ENCODE peak calls at places on chromosomes 12 and 14, in nine cellular contexts. J is DND-41, X is GM23248, R is PC-3, D is hepatocyte, O is GM12878, K is HepG2, H is astrocyte, Z is fibroblast of lung. B is an unnamed sample.
A peak's percentile ranks its signal among the peaks of the same experiment; 100 is the strongest.

GRCh38 chr12:115233891-115234543 is 550.0 kb upstream of the TBX3 start:
- DNase-seq in J (no peak), O (no peak), H (no peak), K (no peak), D (no peak), X (no peak), Z (no peak), R (no peak), B (no peak)

GRCh38 chr14:101557811-101558738 is 3.2 kb upstream of the DIO3 start:
- DNase-seq in J (no peak), O (no peak), X (peak; percentile 23), Z (peak; percentile 36), R (peak; percentile 41), H (no peak), D (peak; percentile 54), K (peak; percentile 8), B (no peak)

GRCh38 chr14:105275267-105275946 is 25.4 kb downstream of the BRF1 start:
- DNase-seq in H (peak; percentile 10), Z (peak; percentile 66), K (no peak), X (peak; percentile 69), O (no peak), R (no peak), D (no peak), J (no peak), B (no peak)

GRCh38 chr12:14824012-14824634 is 10.1 kb upstream of the SMCO3 start:
- DNase-seq in Z (peak; percentile 17), H (no peak), X (peak; percentile 45), R (no peak), D (no peak), J (no peak), O (no peak), K (no peak), B (no peak)

GRCh38 chr14:23514009-23514962 is 37.3 kb downstream of the ZFHX2 start:
- DNase-seq in D (no peak), Z (no peak), H (no peak), X (no peak), R (no peak), J (no peak), K (no peak), O (no peak), B (no peak)

GRCh38 chr12:104720346-104721064 is 237.6 kb downstream of the SLC41A2 start:
- DNase-seq in O (no peak), D (no peak), R (no peak), J (peak; percentile 84), Z (peak; percentile 68), H (peak; percentile 79), K (no peak), X (peak; percentile 59), B (peak; percentile 44)

GRCh38 chr12:63940295-63940997 is 95.9 kb downstream of the SRGAP1 start:
- DNase-seq in O (no peak), R (no peak), H (no peak), Z (no peak), K (no peak), X (no peak), J (no peak), D (no peak), B (peak; percentile 76)

GRCh38 chr12:52319097-52319496 is 2.1 kb downstream of the KRT83 start:
- DNase-seq in D (no peak), X (no peak), O (no peak), K (no peak), H (no peak), J (peak; percentile 7), Z (no peak), R (peak; percentile 42), B (no peak)

GRCh38 chr12:96014932-96015599 is 18.9 kb upstream of the HAL start:
- DNase-seq in D (no peak), O (no peak), Z (peak; percentile 49), X (no peak), J (no peak), H (no peak), K (no peak), R (no peak), B (no peak)

GRCh38 chr12:49990269-49990668 is 17.5 kb downstream of the AQP6 start:
- DNase-seq in Z (peak; percentile 74), D (no peak), R (no peak), J (no peak), K (no peak), O (no peak), H (no peak), X (peak; percentile 69), B (no peak)

GRCh38 chr12:127130506-127131100 is 1136.4 kb upstream of the TMEM132C start:
- DNase-seq in D (no peak), Z (no peak), H (no peak), J (no peak), X (no peak), K (no peak), R (peak; percentile 30), O (no peak), B (no peak)

GRCh38 chr12:15393037-15393436 is 70.7 kb downstream of the PTPRO start:
- DNase-seq in J (no peak), H (no peak), X (no peak), K (no peak), O (no peak), D (no peak), R (no peak), Z (no peak), B (no peak)

GRCh38 chr14:57851354-57851753 is 14.5 kb downstream of the SLC35F4 start:
- DNase-seq in R (peak; percentile 53), K (no peak), J (no peak), X (no peak), D (no peak), O (no peak), Z (no peak), H (no peak), B (no peak)

GRCh38 chr14:91142214-91142668 is 28.4 kb downstream of the DGLUCY start:
- DNase-seq in X (no peak), R (no peak), K (no peak), O (peak; percentile 80), J (no peak), D (no peak), H (no peak), Z (no peak), B (no peak)

GRCh38 chr12:121943926-121944325 is 25.5 kb downstream of the CFAP251 start:
- DNase-seq in O (no peak), R (no peak), Z (no peak), H (no peak), D (no peak), X (no peak), K (no peak), J (no peak), B (no peak)

GRCh38 chr12:27142102-27142721 is 59.8 kb upstream of the C12orf71 start:
- DNase-seq in D (peak; percentile 89), R (peak; percentile 96), Z (peak; percentile 89), X (peak; percentile 85), K (peak; percentile 53), O (no peak), J (peak; percentile 53), H (peak; percentile 63), B (peak; percentile 83)

GRCh38 chr14:21268612-21269251 is 510 bp downstream of the HNRNPC start:
- DNase-seq in K (peak; percentile 77), H (peak; percentile 44), J (peak; percentile 54), O (no peak), Z (peak; percentile 80), D (peak; percentile 87), X (peak; percentile 85), R (peak; percentile 43), B (peak; percentile 53)

GRCh38 chr12:3199551-3200031 is 122.4 kb downstream of the TSPAN9 start:
- DNase-seq in R (peak; percentile 5), Z (peak; percentile 52), O (no peak), H (peak; percentile 36), J (no peak), K (no peak), D (peak; percentile 73), X (peak; percentile 56), B (no peak)
- TF ChIP-seq EZH2 in R (no peak), Z (peak; percentile 43), O (no peak), H (no peak), J (no peak), K (no peak), D (no peak), X (peak; percentile 11), B (no peak)

GRCh38 chr12:109713187-109713984 is at the start of gene FAM222A:
- DNase-seq in Z (peak; percentile 95), O (peak; percentile 60), H (peak; percentile 82), R (peak; percentile 98), J (peak; percentile 97), K (peak; percentile 94), D (peak; percentile 98), X (peak; percentile 97), B (peak; percentile 98)
- TF ChIP-seq EZH2 in Z (no peak), O (no peak), H (no peak), R (no peak), J (no peak), K (no peak), D (no peak), X (no peak), B (no peak)

GRCh38 chr12:53749986-53750811 is 1.6 kb downstream of the CISTR start:
- DNase-seq in X (no peak), J (no peak), Z (no peak), K (no peak), H (no peak), D (no peak), R (no peak), O (no peak), B (no peak)

GRCh38 chr12:53751336-53752191 is at the start of gene CISTR:
- DNase-seq in Z (no peak), J (peak; percentile 30), O (no peak), K (no peak), H (no peak), X (peak; percentile 35), R (no peak), D (peak; percentile 36), B (no peak)

GRCh38 chr12:53752651-53753050 is 872 bp upstream of the CISTR start:
- DNase-seq in O (no peak), D (no peak), X (no peak), J (no peak), K (no peak), R (no peak), Z (no peak), H (no peak), B (no peak)

GRCh38 chr12:53752192-53752601 is 418 bp upstream of the CISTR start:
- DNase-seq in D (no peak), Z (no peak), X (no peak), H (no peak), O (no peak), K (no peak), J (no peak), R (no peak), B (no peak)

DNA sequence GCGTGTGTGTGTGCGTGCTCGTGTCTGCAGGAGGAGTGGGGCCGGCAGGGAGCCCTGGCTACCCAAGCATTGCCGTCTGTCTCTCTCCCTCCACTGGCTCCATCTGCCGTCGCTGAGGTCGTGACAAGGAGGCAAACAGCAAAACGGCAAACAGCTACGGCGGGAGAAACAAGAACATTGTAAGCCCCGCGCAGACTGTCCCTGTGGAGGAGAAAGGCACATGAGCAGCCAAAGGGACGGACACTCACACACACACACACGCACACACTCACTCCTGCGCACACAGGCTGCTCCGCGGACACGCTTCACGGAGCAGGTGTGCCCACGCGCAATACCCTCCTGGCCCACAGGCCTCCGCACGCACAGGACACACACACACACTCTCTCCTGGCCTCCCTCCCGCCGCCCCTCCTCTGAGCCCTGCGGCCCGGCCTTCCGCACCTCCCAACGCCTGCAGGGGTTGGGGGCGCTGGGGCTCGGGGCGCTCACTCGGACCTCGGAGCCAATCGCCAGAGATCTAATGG is 905 bp downstream of the CISTR start:
- DNase-seq in H (peak; percentile 16), O (no peak), J (no peak), R (no peak), X (peak; percentile 43), K (no peak), Z (no peak), D (peak; percentile 39), B (no peak)
- TF ChIP-seq EZH2 in H (no peak), O (no peak), J (no peak), R (no peak), X (peak; percentile 88), K (no peak), Z (peak; percentile 99), D (no peak), B (peak; percentile 77)

GRCh38 chr12:57765003-57765697 is 1.7 kb downstream of the CYP27B1 start:
- DNase-seq in K (peak; percentile 40), J (no peak), O (no peak), X (peak; percentile 69), H (no peak), R (peak; percentile 55), Z (no peak), D (peak; percentile 50), B (peak; percentile 44)
- TF ChIP-seq EZH2 in K (no peak), J (no peak), O (no peak), X (peak; percentile 18), H (peak; percentile 98), R (no peak), Z (peak; percentile 86), D (peak; percentile 98), B (peak; percentile 90)

B was measured in endothelial cell of umbilical vein.